ENCODE peak calls at places on chromosome 2, in eight cellular contexts. One of them, this sample, is unnamed.

GRCh38 chr2:241081643-241082337 is 20.3 kb downstream of the MTERF4 start:
- ATAC-seq in stimulated activated effector memory CD8-positive, alpha-beta T cell treated with anti-CD3 and anti-CD28 coated beads, Interleukin-12 subunit alpha, Interleukin-12 subunit beta, amount 100 ng/mL, for 72 hours: peak; percentile 33
- ATAC-seq in activated T-cell treated with anti-CD3 and anti-CD28 coated beads, Interleukin-2, amount 50 U/mL, for 4 hours: no peak
- ATAC-seq in aorta: no peak
- ATAC-seq in left ventricle myocardium superior: peak; percentile 8
- ATAC-seq in HCT116: no peak
- ATAC-seq in activated B cell treated with CpG ODN at 0.5 μM for 24 hours: no peak
- ATAC-seq in CD4-positive, CD25-positive, alpha-beta regulatory T cell: no peak
- ATAC-seq in this sample: peak; percentile 19

GRCh38 chr2:96541326-96541725 is 4.8 kb downstream of the ARID5A start:
- ATAC-seq in stimulated activated effector memory CD8-positive, alpha-beta T cell treated with anti-CD3 and anti-CD28 coated beads, Interleukin-12 subunit alpha, Interleukin-12 subunit beta, amount 100 ng/mL, for 72 hours: no peak
- ATAC-seq in activated T-cell treated with anti-CD3 and anti-CD28 coated beads, Interleukin-2, amount 50 U/mL, for 4 hours: no peak
- ATAC-seq in aorta: no peak
- ATAC-seq in left ventricle myocardium superior: no peak
- ATAC-seq in HCT116: no peak
- ATAC-seq in activated B cell treated with CpG ODN at 0.5 μM for 24 hours: no peak
- ATAC-seq in CD4-positive, CD25-positive, alpha-beta regulatory T cell: no peak
- ATAC-seq in this sample: no peak

GRCh38 chr2:10614940-10615339 is 74.8 kb downstream of the NOL10 start:
- ATAC-seq in stimulated activated effector memory CD8-positive, alpha-beta T cell treated with anti-CD3 and anti-CD28 coated beads, Interleukin-12 subunit alpha, Interleukin-12 subunit beta, amount 100 ng/mL, for 72 hours: no peak
- ATAC-seq in activated T-cell treated with anti-CD3 and anti-CD28 coated beads, Interleukin-2, amount 50 U/mL, for 4 hours: peak; percentile 48
- ATAC-seq in aorta: no peak
- ATAC-seq in left ventricle myocardium superior: no peak
- ATAC-seq in HCT116: no peak
- ATAC-seq in activated B cell treated with CpG ODN at 0.5 μM for 24 hours: no peak
- ATAC-seq in CD4-positive, CD25-positive, alpha-beta regulatory T cell: no peak
- ATAC-seq in this sample: no peak

GRCh38 chr2:59909147-59909546 is 644.3 kb downstream of the BCL11A start:
- ATAC-seq in stimulated activated effector memory CD8-positive, alpha-beta T cell treated with anti-CD3 and anti-CD28 coated beads, Interleukin-12 subunit alpha, Interleukin-12 subunit beta, amount 100 ng/mL, for 72 hours: no peak
- ATAC-seq in activated T-cell treated with anti-CD3 and anti-CD28 coated beads, Interleukin-2, amount 50 U/mL, for 4 hours: no peak
- ATAC-seq in aorta: no peak
- ATAC-seq in left ventricle myocardium superior: no peak
- ATAC-seq in HCT116: no peak
- ATAC-seq in activated B cell treated with CpG ODN at 0.5 μM for 24 hours: no peak
- ATAC-seq in CD4-positive, CD25-positive, alpha-beta regulatory T cell: no peak
- ATAC-seq in this sample: no peak

GRCh38 chr2:173584676-173585453 is 230.2 kb downstream of the CDCA7 start:
- ATAC-seq in stimulated activated effector memory CD8-positive, alpha-beta T cell treated with anti-CD3 and anti-CD28 coated beads, Interleukin-12 subunit alpha, Interleukin-12 subunit beta, amount 100 ng/mL, for 72 hours: peak; percentile 31
- ATAC-seq in activated T-cell treated with anti-CD3 and anti-CD28 coated beads, Interleukin-2, amount 50 U/mL, for 4 hours: no peak
- ATAC-seq in aorta: no peak
- ATAC-seq in left ventricle myocardium superior: no peak
- ATAC-seq in HCT116: no peak
- ATAC-seq in activated B cell treated with CpG ODN at 0.5 μM for 24 hours: no peak
- ATAC-seq in CD4-positive, CD25-positive, alpha-beta regulatory T cell: no peak
- ATAC-seq in this sample: no peak

GRCh38 chr2:85288244-85288725 is 39.5 kb downstream of the TGOLN2 start:
- ATAC-seq in stimulated activated effector memory CD8-positive, alpha-beta T cell treated with anti-CD3 and anti-CD28 coated beads, Interleukin-12 subunit alpha, Interleukin-12 subunit beta, amount 100 ng/mL, for 72 hours: no peak
- ATAC-seq in activated T-cell treated with anti-CD3 and anti-CD28 coated beads, Interleukin-2, amount 50 U/mL, for 4 hours: no peak
- ATAC-seq in aorta: no peak
- ATAC-seq in left ventricle myocardium superior: no peak
- ATAC-seq in HCT116: no peak
- ATAC-seq in activated B cell treated with CpG ODN at 0.5 μM for 24 hours: no peak
- ATAC-seq in CD4-positive, CD25-positive, alpha-beta regulatory T cell: no peak
- ATAC-seq in this sample: no peak

GRCh38 chr2:235561450-235561849 is 67.6 kb downstream of the AGAP1 start:
- ATAC-seq in stimulated activated effector memory CD8-positive, alpha-beta T cell treated with anti-CD3 and anti-CD28 coated beads, Interleukin-12 subunit alpha, Interleukin-12 subunit beta, amount 100 ng/mL, for 72 hours: no peak
- ATAC-seq in activated T-cell treated with anti-CD3 and anti-CD28 coated beads, Interleukin-2, amount 50 U/mL, for 4 hours: no peak
- ATAC-seq in aorta: no peak
- ATAC-seq in left ventricle myocardium superior: no peak
- ATAC-seq in HCT116: no peak
- ATAC-seq in activated B cell treated with CpG ODN at 0.5 μM for 24 hours: no peak
- ATAC-seq in CD4-positive, CD25-positive, alpha-beta regulatory T cell: no peak
- ATAC-seq in this sample: no peak

GRCh38 chr2:135960598-135961551 is 24.6 kb downstream of the DARS1 start:
- ATAC-seq in stimulated activated effector memory CD8-positive, alpha-beta T cell treated with anti-CD3 and anti-CD28 coated beads, Interleukin-12 subunit alpha, Interleukin-12 subunit beta, amount 100 ng/mL, for 72 hours: peak; percentile 65
- ATAC-seq in activated T-cell treated with anti-CD3 and anti-CD28 coated beads, Interleukin-2, amount 50 U/mL, for 4 hours: peak; percentile 76
- ATAC-seq in aorta: no peak
- ATAC-seq in left ventricle myocardium superior: no peak
- ATAC-seq in HCT116: no peak
- ATAC-seq in activated B cell treated with CpG ODN at 0.5 μM for 24 hours: no peak
- ATAC-seq in CD4-positive, CD25-positive, alpha-beta regulatory T cell: peak; percentile 82
- ATAC-seq in this sample: no peak

GRCh38 chr2:160700006-160700405 is 206.4 kb upstream of the RBMS1 start:
- ATAC-seq in stimulated activated effector memory CD8-positive, alpha-beta T cell treated with anti-CD3 and anti-CD28 coated beads, Interleukin-12 subunit alpha, Interleukin-12 subunit beta, amount 100 ng/mL, for 72 hours: no peak
- ATAC-seq in activated T-cell treated with anti-CD3 and anti-CD28 coated beads, Interleukin-2, amount 50 U/mL, for 4 hours: no peak
- ATAC-seq in aorta: no peak
- ATAC-seq in left ventricle myocardium superior: no peak
- ATAC-seq in HCT116: no peak
- ATAC-seq in activated B cell treated with CpG ODN at 0.5 μM for 24 hours: no peak
- ATAC-seq in CD4-positive, CD25-positive, alpha-beta regulatory T cell: no peak
- ATAC-seq in this sample: no peak

GRCh38 chr2:150097891-150098595 is 389.4 kb downstream of the RND3 start:
- ATAC-seq in stimulated activated effector memory CD8-positive, alpha-beta T cell treated with anti-CD3 and anti-CD28 coated beads, Interleukin-12 subunit alpha, Interleukin-12 subunit beta, amount 100 ng/mL, for 72 hours: no peak
- ATAC-seq in activated T-cell treated with anti-CD3 and anti-CD28 coated beads, Interleukin-2, amount 50 U/mL, for 4 hours: no peak
- ATAC-seq in aorta: no peak
- ATAC-seq in left ventricle myocardium superior: peak; percentile 35
- ATAC-seq in HCT116: no peak
- ATAC-seq in activated B cell treated with CpG ODN at 0.5 μM for 24 hours: no peak
- ATAC-seq in CD4-positive, CD25-positive, alpha-beta regulatory T cell: no peak
- ATAC-seq in this sample: no peak

GRCh38 chr2:134504586-134505336 is 214.0 kb downstream of the TMEM163 start:
- ATAC-seq in stimulated activated effector memory CD8-positive, alpha-beta T cell treated with anti-CD3 and anti-CD28 coated beads, Interleukin-12 subunit alpha, Interleukin-12 subunit beta, amount 100 ng/mL, for 72 hours: no peak
- ATAC-seq in activated T-cell treated with anti-CD3 and anti-CD28 coated beads, Interleukin-2, amount 50 U/mL, for 4 hours: no peak
- ATAC-seq in aorta: no peak
- ATAC-seq in left ventricle myocardium superior: no peak
- ATAC-seq in HCT116: no peak
- ATAC-seq in activated B cell treated with CpG ODN at 0.5 μM for 24 hours: no peak
- ATAC-seq in CD4-positive, CD25-positive, alpha-beta regulatory T cell: no peak
- ATAC-seq in this sample: no peak

GRCh38 chr2:200329798-200330197 is 23.3 kb downstream of the SPATS2L start:
- ATAC-seq in stimulated activated effector memory CD8-positive, alpha-beta T cell treated with anti-CD3 and anti-CD28 coated beads, Interleukin-12 subunit alpha, Interleukin-12 subunit beta, amount 100 ng/mL, for 72 hours: no peak
- ATAC-seq in activated T-cell treated with anti-CD3 and anti-CD28 coated beads, Interleukin-2, amount 50 U/mL, for 4 hours: no peak
- ATAC-seq in aorta: no peak
- ATAC-seq in left ventricle myocardium superior: peak; percentile 82
- ATAC-seq in HCT116: no peak
- ATAC-seq in activated B cell treated with CpG ODN at 0.5 μM for 24 hours: no peak
- ATAC-seq in CD4-positive, CD25-positive, alpha-beta regulatory T cell: no peak
- ATAC-seq in this sample: no peak

GRCh38 chr2:45777996-45778719 is 126.7 kb downstream of the PRKCE start:
- ATAC-seq in stimulated activated effector memory CD8-positive, alpha-beta T cell treated with anti-CD3 and anti-CD28 coated beads, Interleukin-12 subunit alpha, Interleukin-12 subunit beta, amount 100 ng/mL, for 72 hours: no peak
- ATAC-seq in activated T-cell treated with anti-CD3 and anti-CD28 coated beads, Interleukin-2, amount 50 U/mL, for 4 hours: peak; percentile 28
- ATAC-seq in aorta: peak; percentile 11
- ATAC-seq in left ventricle myocardium superior: peak; percentile 13
- ATAC-seq in HCT116: peak; percentile 66
- ATAC-seq in activated B cell treated with CpG ODN at 0.5 μM for 24 hours: peak; percentile 29
- ATAC-seq in CD4-positive, CD25-positive, alpha-beta regulatory T cell: peak; percentile 16
- ATAC-seq in this sample: peak; percentile 13

GRCh38 chr2:209648714-209649113 is 122.9 kb upstream of the UNC80 start:
- ATAC-seq in stimulated activated effector memory CD8-positive, alpha-beta T cell treated with anti-CD3 and anti-CD28 coated beads, Interleukin-12 subunit alpha, Interleukin-12 subunit beta, amount 100 ng/mL, for 72 hours: no peak
- ATAC-seq in activated T-cell treated with anti-CD3 and anti-CD28 coated beads, Interleukin-2, amount 50 U/mL, for 4 hours: no peak
- ATAC-seq in aorta: no peak
- ATAC-seq in left ventricle myocardium superior: no peak
- ATAC-seq in HCT116: no peak
- ATAC-seq in activated B cell treated with CpG ODN at 0.5 μM for 24 hours: no peak
- ATAC-seq in CD4-positive, CD25-positive, alpha-beta regulatory T cell: no peak
- ATAC-seq in this sample: no peak

GRCh38 chr2:157441072-157441454 is 2.8 kb downstream of the CYTIP start:
- ATAC-seq in stimulated activated effector memory CD8-positive, alpha-beta T cell treated with anti-CD3 and anti-CD28 coated beads, Interleukin-12 subunit alpha, Interleukin-12 subunit beta, amount 100 ng/mL, for 72 hours: peak; percentile 36
- ATAC-seq in activated T-cell treated with anti-CD3 and anti-CD28 coated beads, Interleukin-2, amount 50 U/mL, for 4 hours: peak; percentile 35
- ATAC-seq in aorta: no peak
- ATAC-seq in left ventricle myocardium superior: peak; percentile 76
- ATAC-seq in HCT116: no peak
- ATAC-seq in activated B cell treated with CpG ODN at 0.5 μM for 24 hours: peak; percentile 6
- ATAC-seq in CD4-positive, CD25-positive, alpha-beta regulatory T cell: peak; percentile 66
- ATAC-seq in this sample: no peak

GRCh38 chr2:9975328-9975727 is 23.8 kb downstream of the GRHL1 start:
- ATAC-seq in stimulated activated effector memory CD8-positive, alpha-beta T cell treated with anti-CD3 and anti-CD28 coated beads, Interleukin-12 subunit alpha, Interleukin-12 subunit beta, amount 100 ng/mL, for 72 hours: no peak
- ATAC-seq in activated T-cell treated with anti-CD3 and anti-CD28 coated beads, Interleukin-2, amount 50 U/mL, for 4 hours: no peak
- ATAC-seq in aorta: no peak
- ATAC-seq in left ventricle myocardium superior: no peak
- ATAC-seq in HCT116: peak; percentile 15
- ATAC-seq in activated B cell treated with CpG ODN at 0.5 μM for 24 hours: no peak
- ATAC-seq in CD4-positive, CD25-positive, alpha-beta regulatory T cell: no peak
- ATAC-seq in this sample: no peak

GRCh38 chr2:151292124-151292523 is 2.7 kb upstream of the NMI start:
- ATAC-seq in stimulated activated effector memory CD8-positive, alpha-beta T cell treated with anti-CD3 and anti-CD28 coated beads, Interleukin-12 subunit alpha, Interleukin-12 subunit beta, amount 100 ng/mL, for 72 hours: no peak
- ATAC-seq in activated T-cell treated with anti-CD3 and anti-CD28 coated beads, Interleukin-2, amount 50 U/mL, for 4 hours: no peak
- ATAC-seq in aorta: no peak
- ATAC-seq in left ventricle myocardium superior: no peak
- ATAC-seq in HCT116: no peak
- ATAC-seq in activated B cell treated with CpG ODN at 0.5 μM for 24 hours: no peak
- ATAC-seq in CD4-positive, CD25-positive, alpha-beta regulatory T cell: no peak
- ATAC-seq in this sample: no peak

GRCh38 chr2:180359522-180360282 is 352.6 kb upstream of the CWC22 start:
- ATAC-seq in stimulated activated effector memory CD8-positive, alpha-beta T cell treated with anti-CD3 and anti-CD28 coated beads, Interleukin-12 subunit alpha, Interleukin-12 subunit beta, amount 100 ng/mL, for 72 hours: peak; percentile 87
- ATAC-seq in activated T-cell treated with anti-CD3 and anti-CD28 coated beads, Interleukin-2, amount 50 U/mL, for 4 hours: no peak
- ATAC-seq in aorta: no peak
- ATAC-seq in left ventricle myocardium superior: no peak
- ATAC-seq in HCT116: peak; percentile 53
- ATAC-seq in activated B cell treated with CpG ODN at 0.5 μM for 24 hours: peak; percentile 95
- ATAC-seq in CD4-positive, CD25-positive, alpha-beta regulatory T cell: peak; percentile 34
- ATAC-seq in this sample: no peak

GRCh38 chr2:72932045-72932444 is 14.7 kb downstream of the EMX1 start:
- ATAC-seq in stimulated activated effector memory CD8-positive, alpha-beta T cell treated with anti-CD3 and anti-CD28 coated beads, Interleukin-12 subunit alpha, Interleukin-12 subunit beta, amount 100 ng/mL, for 72 hours: no peak
- ATAC-seq in activated T-cell treated with anti-CD3 and anti-CD28 coated beads, Interleukin-2, amount 50 U/mL, for 4 hours: no peak
- ATAC-seq in aorta: no peak
- ATAC-seq in left ventricle myocardium superior: no peak
- ATAC-seq in HCT116: no peak
- ATAC-seq in activated B cell treated with CpG ODN at 0.5 μM for 24 hours: no peak
- ATAC-seq in CD4-positive, CD25-positive, alpha-beta regulatory T cell: no peak
- ATAC-seq in this sample: no peak

GRCh38 chr2:201965550-201965949 is 68.1 kb upstream of the FZD7 start:
- ATAC-seq in stimulated activated effector memory CD8-positive, alpha-beta T cell treated with anti-CD3 and anti-CD28 coated beads, Interleukin-12 subunit alpha, Interleukin-12 subunit beta, amount 100 ng/mL, for 72 hours: no peak
- ATAC-seq in activated T-cell treated with anti-CD3 and anti-CD28 coated beads, Interleukin-2, amount 50 U/mL, for 4 hours: no peak
- ATAC-seq in aorta: no peak
- ATAC-seq in left ventricle myocardium superior: no peak
- ATAC-seq in HCT116: peak; percentile 73
- ATAC-seq in activated B cell treated with CpG ODN at 0.5 μM for 24 hours: no peak
- ATAC-seq in CD4-positive, CD25-positive, alpha-beta regulatory T cell: no peak
- ATAC-seq in this sample: no peak

GRCh38 chr2:3470166-3470651 is 49.1 kb downstream of the ADI1 start:
- ATAC-seq in stimulated activated effector memory CD8-positive, alpha-beta T cell treated with anti-CD3 and anti-CD28 coated beads, Interleukin-12 subunit alpha, Interleukin-12 subunit beta, amount 100 ng/mL, for 72 hours: no peak
- ATAC-seq in activated T-cell treated with anti-CD3 and anti-CD28 coated beads, Interleukin-2, amount 50 U/mL, for 4 hours: no peak
- ATAC-seq in aorta: peak; percentile 78
- ATAC-seq in left ventricle myocardium superior: peak; percentile 83
- ATAC-seq in HCT116: no peak
- ATAC-seq in activated B cell treated with CpG ODN at 0.5 μM for 24 hours: no peak
- ATAC-seq in CD4-positive, CD25-positive, alpha-beta regulatory T cell: no peak
- ATAC-seq in this sample: peak; percentile 93

GRCh38 chr2:101788565-101788964 is 91.1 kb downstream of the MAP4K4 start:
- ATAC-seq in stimulated activated effector memory CD8-positive, alpha-beta T cell treated with anti-CD3 and anti-CD28 coated beads, Interleukin-12 subunit alpha, Interleukin-12 subunit beta, amount 100 ng/mL, for 72 hours: peak; percentile 75
- ATAC-seq in activated T-cell treated with anti-CD3 and anti-CD28 coated beads, Interleukin-2, amount 50 U/mL, for 4 hours: peak; percentile 49
- ATAC-seq in aorta: no peak
- ATAC-seq in left ventricle myocardium superior: no peak
- ATAC-seq in HCT116: no peak
- ATAC-seq in activated B cell treated with CpG ODN at 0.5 μM for 24 hours: no peak
- ATAC-seq in CD4-positive, CD25-positive, alpha-beta regulatory T cell: no peak
- ATAC-seq in this sample: no peak

GRCh38 chr2:83103602-83104001 is 1355.5 kb downstream of the SUCLG1 start:
- ATAC-seq in stimulated activated effector memory CD8-positive, alpha-beta T cell treated with anti-CD3 and anti-CD28 coated beads, Interleukin-12 subunit alpha, Interleukin-12 subunit beta, amount 100 ng/mL, for 72 hours: no peak
- ATAC-seq in activated T-cell treated with anti-CD3 and anti-CD28 coated beads, Interleukin-2, amount 50 U/mL, for 4 hours: no peak
- ATAC-seq in aorta: no peak
- ATAC-seq in left ventricle myocardium superior: peak; percentile 39
- ATAC-seq in HCT116: no peak
- ATAC-seq in activated B cell treated with CpG ODN at 0.5 μM for 24 hours: no peak
- ATAC-seq in CD4-positive, CD25-positive, alpha-beta regulatory T cell: no peak
- ATAC-seq in this sample: no peak

GRCh38 chr2:163656622-163657021 is 79.2 kb downstream of the FIGN start:
- ATAC-seq in stimulated activated effector memory CD8-positive, alpha-beta T cell treated with anti-CD3 and anti-CD28 coated beads, Interleukin-12 subunit alpha, Interleukin-12 subunit beta, amount 100 ng/mL, for 72 hours: no peak
- ATAC-seq in activated T-cell treated with anti-CD3 and anti-CD28 coated beads, Interleukin-2, amount 50 U/mL, for 4 hours: no peak
- ATAC-seq in aorta: no peak
- ATAC-seq in left ventricle myocardium superior: peak; percentile 80
- ATAC-seq in HCT116: no peak
- ATAC-seq in activated B cell treated with CpG ODN at 0.5 μM for 24 hours: no peak
- ATAC-seq in CD4-positive, CD25-positive, alpha-beta regulatory T cell: no peak
- ATAC-seq in this sample: no peak

GRCh38 chr2:151959203-151959602 is 131.0 kb upstream of the ARL5A start:
- ATAC-seq in stimulated activated effector memory CD8-positive, alpha-beta T cell treated with anti-CD3 and anti-CD28 coated beads, Interleukin-12 subunit alpha, Interleukin-12 subunit beta, amount 100 ng/mL, for 72 hours: no peak
- ATAC-seq in activated T-cell treated with anti-CD3 and anti-CD28 coated beads, Interleukin-2, amount 50 U/mL, for 4 hours: no peak
- ATAC-seq in aorta: no peak
- ATAC-seq in left ventricle myocardium superior: no peak
- ATAC-seq in HCT116: no peak
- ATAC-seq in activated B cell treated with CpG ODN at 0.5 μM for 24 hours: no peak
- ATAC-seq in CD4-positive, CD25-positive, alpha-beta regulatory T cell: no peak
- ATAC-seq in this sample: peak; percentile 80

GRCh38 chr2:27376866-27377617 is 3.5 kb downstream of the ZNF513 start:
- ATAC-seq in stimulated activated effector memory CD8-positive, alpha-beta T cell treated with anti-CD3 and anti-CD28 coated beads, Interleukin-12 subunit alpha, Interleukin-12 subunit beta, amount 100 ng/mL, for 72 hours: no peak
- ATAC-seq in activated T-cell treated with anti-CD3 and anti-CD28 coated beads, Interleukin-2, amount 50 U/mL, for 4 hours: no peak
- ATAC-seq in aorta: no peak
- ATAC-seq in left ventricle myocardium superior: no peak
- ATAC-seq in HCT116: no peak
- ATAC-seq in activated B cell treated with CpG ODN at 0.5 μM for 24 hours: no peak
- ATAC-seq in CD4-positive, CD25-positive, alpha-beta regulatory T cell: no peak
- ATAC-seq in this sample: no peak

GRCh38 chr2:160375802-160376469 is 117.7 kb downstream of the RBMS1 start:
- ATAC-seq in stimulated activated effector memory CD8-positive, alpha-beta T cell treated with anti-CD3 and anti-CD28 coated beads, Interleukin-12 subunit alpha, Interleukin-12 subunit beta, amount 100 ng/mL, for 72 hours: no peak
- ATAC-seq in activated T-cell treated with anti-CD3 and anti-CD28 coated beads, Interleukin-2, amount 50 U/mL, for 4 hours: no peak
- ATAC-seq in aorta: no peak
- ATAC-seq in left ventricle myocardium superior: peak; percentile 71
- ATAC-seq in HCT116: no peak
- ATAC-seq in activated B cell treated with CpG ODN at 0.5 μM for 24 hours: peak; percentile 42
- ATAC-seq in CD4-positive, CD25-positive, alpha-beta regulatory T cell: peak; percentile 55
- ATAC-seq in this sample: peak; percentile 52

GRCh38 chr2:61380120-61380881 is 90.6 kb downstream of the USP34 start:
- ATAC-seq in stimulated activated effector memory CD8-positive, alpha-beta T cell treated with anti-CD3 and anti-CD28 coated beads, Interleukin-12 subunit alpha, Interleukin-12 subunit beta, amount 100 ng/mL, for 72 hours: no peak
- ATAC-seq in activated T-cell treated with anti-CD3 and anti-CD28 coated beads, Interleukin-2, amount 50 U/mL, for 4 hours: no peak
- ATAC-seq in aorta: no peak
- ATAC-seq in left ventricle myocardium superior: peak; percentile 88
- ATAC-seq in HCT116: no peak
- ATAC-seq in activated B cell treated with CpG ODN at 0.5 μM for 24 hours: no peak
- ATAC-seq in CD4-positive, CD25-positive, alpha-beta regulatory T cell: no peak
- ATAC-seq in this sample: no peak

GRCh38 chr2:69816923-69817542 is 12.4 kb upstream of the GMCL1 start:
- ATAC-seq in stimulated activated effector memory CD8-positive, alpha-beta T cell treated with anti-CD3 and anti-CD28 coated beads, Interleukin-12 subunit alpha, Interleukin-12 subunit beta, amount 100 ng/mL, for 72 hours: peak; percentile 75
- ATAC-seq in activated T-cell treated with anti-CD3 and anti-CD28 coated beads, Interleukin-2, amount 50 U/mL, for 4 hours: peak; percentile 72
- ATAC-seq in aorta: peak; percentile 84
- ATAC-seq in left ventricle myocardium superior: peak; percentile 72
- ATAC-seq in HCT116: peak; percentile 75
- ATAC-seq in activated B cell treated with CpG ODN at 0.5 μM for 24 hours: peak; percentile 89
- ATAC-seq in CD4-positive, CD25-positive, alpha-beta regulatory T cell: peak; percentile 79
- ATAC-seq in this sample: peak; percentile 77

GRCh38 chr2:233079473-233079877 is 19.3 kb downstream of the INPP5D start:
- ATAC-seq in stimulated activated effector memory CD8-positive, alpha-beta T cell treated with anti-CD3 and anti-CD28 coated beads, Interleukin-12 subunit alpha, Interleukin-12 subunit beta, amount 100 ng/mL, for 72 hours: peak; percentile 1
- ATAC-seq in activated T-cell treated with anti-CD3 and anti-CD28 coated beads, Interleukin-2, amount 50 U/mL, for 4 hours: no peak
- ATAC-seq in aorta: no peak
- ATAC-seq in left ventricle myocardium superior: no peak
- ATAC-seq in HCT116: no peak
- ATAC-seq in activated B cell treated with CpG ODN at 0.5 μM for 24 hours: no peak
- ATAC-seq in CD4-positive, CD25-positive, alpha-beta regulatory T cell: peak; percentile 27
- ATAC-seq in this sample: no peak

GRCh38 chr2:186697536-186697935 is 3.7 kb downstream of the FAM171B start:
- ATAC-seq in stimulated activated effector memory CD8-positive, alpha-beta T cell treated with anti-CD3 and anti-CD28 coated beads, Interleukin-12 subunit alpha, Interleukin-12 subunit beta, amount 100 ng/mL, for 72 hours: no peak
- ATAC-seq in activated T-cell treated with anti-CD3 and anti-CD28 coated beads, Interleukin-2, amount 50 U/mL, for 4 hours: no peak
- ATAC-seq in aorta: no peak
- ATAC-seq in left ventricle myocardium superior: no peak
- ATAC-seq in HCT116: no peak
- ATAC-seq in activated B cell treated with CpG ODN at 0.5 μM for 24 hours: no peak
- ATAC-seq in CD4-positive, CD25-positive, alpha-beta regulatory T cell: no peak
- ATAC-seq in this sample: no peak

GRCh38 chr2:109384308-109385271 is 229.2 kb downstream of the SEPTIN10 start:
- ATAC-seq in stimulated activated effector memory CD8-positive, alpha-beta T cell treated with anti-CD3 and anti-CD28 coated beads, Interleukin-12 subunit alpha, Interleukin-12 subunit beta, amount 100 ng/mL, for 72 hours: no peak
- ATAC-seq in activated T-cell treated with anti-CD3 and anti-CD28 coated beads, Interleukin-2, amount 50 U/mL, for 4 hours: no peak
- ATAC-seq in aorta: no peak
- ATAC-seq in left ventricle myocardium superior: peak; percentile 62
- ATAC-seq in HCT116: no peak
- ATAC-seq in activated B cell treated with CpG ODN at 0.5 μM for 24 hours: no peak
- ATAC-seq in CD4-positive, CD25-positive, alpha-beta regulatory T cell: no peak
- ATAC-seq in this sample: no peak

GRCh38 chr2:200007291-200007690 is 51.9 kb downstream of the MAIP1 start:
- ATAC-seq in stimulated activated effector memory CD8-positive, alpha-beta T cell treated with anti-CD3 and anti-CD28 coated beads, Interleukin-12 subunit alpha, Interleukin-12 subunit beta, amount 100 ng/mL, for 72 hours: no peak
- ATAC-seq in activated T-cell treated with anti-CD3 and anti-CD28 coated beads, Interleukin-2, amount 50 U/mL, for 4 hours: no peak
- ATAC-seq in aorta: no peak
- ATAC-seq in left ventricle myocardium superior: no peak
- ATAC-seq in HCT116: no peak
- ATAC-seq in activated B cell treated with CpG ODN at 0.5 μM for 24 hours: no peak
- ATAC-seq in CD4-positive, CD25-positive, alpha-beta regulatory T cell: no peak
- ATAC-seq in this sample: no peak

GRCh38 chr2:158097481-158097880 is 4.2 kb upstream of the UPP2 start:
- ATAC-seq in stimulated activated effector memory CD8-positive, alpha-beta T cell treated with anti-CD3 and anti-CD28 coated beads, Interleukin-12 subunit alpha, Interleukin-12 subunit beta, amount 100 ng/mL, for 72 hours: no peak
- ATAC-seq in activated T-cell treated with anti-CD3 and anti-CD28 coated beads, Interleukin-2, amount 50 U/mL, for 4 hours: no peak
- ATAC-seq in aorta: no peak
- ATAC-seq in left ventricle myocardium superior: no peak
- ATAC-seq in HCT116: no peak
- ATAC-seq in activated B cell treated with CpG ODN at 0.5 μM for 24 hours: no peak
- ATAC-seq in CD4-positive, CD25-positive, alpha-beta regulatory T cell: no peak
- ATAC-seq in this sample: no peak

This sample was measured in gastroesophageal sphincter.